ENCODE peak calls at places on chromosomes 16 and 17, in six cellular contexts. Y is cardiac muscle cell, D is D341Med, Z is kidney epithelial cell, R is mucosa of descending colon, B is AG10803. J is an unnamed sample.

GRCh38 chr17:11986179-11986938 is 10.9 kb downstream of the ZNF18 start:
- DNase-seq in Y (no peak), D (no peak), Z (no peak), R (no peak), B (peak), J (peak)

GRCh38 chr17:41377546-41377945 is 4.6 kb downstream of the KRT34 start:
- DNase-seq in Y (no peak), D (no peak), Z (no peak), R (no peak), B (peak), J (no peak)

GRCh38 chr17:42009170-42009569 is 8.1 kb downstream of the DNAJC7 start:
- DNase-seq in Y (no peak), D (peak), Z (no peak), R (no peak), B (no peak), J (no peak)

GRCh38 chr17:8611135-8611534 is 19.4 kb downstream of the MYH10 start:
- DNase-seq in Y (no peak), D (no peak), Z (no peak), R (no peak), B (peak), J (no peak)

GRCh38 chr17:48543854-48544355 is 1.0 kb downstream of the HOXB2 start:
- DNase-seq in Y (no peak), D (no peak), Z (no peak), R (peak), B (no peak), J (no peak)

GRCh38 chr17:9240659-9241370 is 219.5 kb downstream of the NTN1 start:
- DNase-seq in Y (peak), D (no peak), Z (no peak), R (peak), B (peak), J (peak)

GRCh38 chr16:87849419-87850008 is 19.8 kb downstream of the SLC7A5 start:
- DNase-seq in Y (no peak), D (no peak), Z (no peak), R (no peak), B (no peak), J (no peak)

GRCh38 chr16:13507530-13507929 is 412.4 kb upstream of the ERCC4 start:
- DNase-seq in Y (no peak), D (no peak), Z (no peak), R (no peak), B (no peak), J (no peak)

GRCh38 chr17:409308-409847 is 56.8 kb upstream of the RPH3AL start:
- DNase-seq in Y (no peak), D (no peak), Z (no peak), R (no peak), B (no peak), J (no peak)

GRCh38 chr16:68923116-68923515 is 79.8 kb downstream of the TANGO6 start:
- DNase-seq in Y (no peak), D (no peak), Z (no peak), R (no peak), B (no peak), J (no peak)

GRCh38 chr17:33475594-33475993 is 182.5 kb upstream of the ASIC2 start:
- DNase-seq in Y (no peak), D (no peak), Z (no peak), R (no peak), B (no peak), J (no peak)

GRCh38 chr17:16447676-16448075 is 32.3 kb downstream of the TRPV2 start:
- DNase-seq in Y (no peak), D (no peak), Z (no peak), R (peak), B (no peak), J (no peak)

GRCh38 chr16:2172688-2173335 is 17.2 kb downstream of the TRAF7 start:
- DNase-seq in Y (no peak), D (no peak), Z (no peak), R (no peak), B (no peak), J (no peak)

GRCh38 chr17:44077595-44077909 is 7.0 kb downstream of the G6PC3 start:
- DNase-seq in Y (no peak), D (no peak), Z (no peak), R (no peak), B (no peak), J (no peak)

GRCh38 chr17:7034955-7035590 is 742 bp upstream of the SLC16A13 start:
- DNase-seq in Y (no peak), D (no peak), Z (no peak), R (no peak), B (no peak), J (no peak)

GRCh38 chr17:55530064-55530463 is 18.8 kb upstream of the SMIM36 start:
- DNase-seq in Y (no peak), D (no peak), Z (no peak), R (no peak), B (no peak), J (no peak)

GRCh38 chr16:27238591-27238990 is 30.0 kb downstream of the NSMCE1 start:
- DNase-seq in Y (no peak), D (no peak), Z (no peak), R (no peak), B (no peak), J (no peak)

GRCh38 chr17:3049705-3050295 is 13.6 kb downstream of the OR1D5 start:
- DNase-seq in Y (no peak), D (no peak), Z (no peak), R (no peak), B (no peak), J (no peak)

GRCh38 chr17:77285594-77286390 is 145.0 kb downstream of the SEC14L1 start:
- DNase-seq in Y (no peak), D (no peak), Z (peak), R (peak), B (peak), J (no peak)

J was measured in HuH-7.